ENCODE peak calls at places on chromosome 11, in seven cellular contexts. O is activated T-helper 1 cell treated with Interleukin-2 at 50 U/mL for 16 hours; E is left lung; X is DMS153; Y is LHCN-M2; A is CD8-positive, alpha-beta memory T cell; I is activated CD8-positive, alpha-beta memory T cell treated with anti-CD3 and anti-CD28 coated beads for 1 hour. V is an unnamed sample.

GRCh38 chr11:110091995-110092576 is 1.1 kb upstream of the ZC3H12C start:
- DNase-seq in O (no peak), E (no peak), X (no peak), Y (no peak), A (no peak), I (no peak), V (peak)

GRCh38 chr11:76846441-76846840 is 14.3 kb upstream of the ACER3 start:
- DNase-seq in O (no peak), E (no peak), X (no peak), Y (no peak), A (no peak), I (no peak), V (no peak)

GRCh38 chr11:46944356-46944755 is 7.8 kb downstream of the CSTPP1 start:
- DNase-seq in O (no peak), E (no peak), X (no peak), Y (no peak), A (no peak), I (no peak), V (no peak)

GRCh38 chr11:76004400-76004799 is 189.4 kb downstream of the UVRAG start:
- DNase-seq in O (no peak), E (no peak), X (no peak), Y (no peak), A (no peak), I (no peak), V (no peak)

GRCh38 chr11:45102810-45103621 is 43.4 kb upstream of the PRDM11 start:
- DNase-seq in O (peak), E (no peak), X (no peak), Y (peak), A (peak), I (peak), V (peak)

GRCh38 chr11:64094463-64095223 is 58.9 kb downstream of the FLRT1 start:
- DNase-seq in O (no peak), E (peak), X (no peak), Y (peak), A (no peak), I (no peak), V (peak)

GRCh38 chr11:68525930-68526329 is 65.4 kb downstream of the PPP6R3 start:
- DNase-seq in O (no peak), E (no peak), X (no peak), Y (peak), A (no peak), I (no peak), V (peak)

GRCh38 chr11:71504526-71504925 is 22.5 kb upstream of the KRTAP5-7 start:
- DNase-seq in O (no peak), E (no peak), X (peak), Y (no peak), A (no peak), I (no peak), V (no peak)

GRCh38 chr11:133835258-133836075 is 9.8 kb downstream of the SPATA19 start:
- DNase-seq in O (no peak), E (no peak), X (peak), Y (peak), A (no peak), I (no peak), V (peak)